ENCODE peak calls at places on chromosome 13, in four cellular contexts. G is suprapubic skin, D is A549, Z is H1. I is an unnamed sample. For H3K4me1, the result is how much of the 10 kb centered on the place peaks cover.

GRCh38 chr13:60099631-60100420 is 63.9 kb downstream of the DIAPH3 start:
- DNase-seq in G (no peak), Z (no peak), D (no peak), I (no peak)

GRCh38 chr13:35818577-35819165 is 312.5 kb downstream of the DCLK1 start:
- DNase-seq in Z (no peak), D (no peak), G (no peak), I (no peak)

GRCh38 chr13:95298971-95299627 is 2.2 kb downstream of the ABCC4 start:
- DNase-seq in D (no peak), Z (no peak), G (no peak), I (no peak)

GRCh38 chr13:84651288-84651687 is 769.0 kb upstream of the SLITRK1 start:
- DNase-seq in Z (no peak), G (no peak), D (no peak), I (no peak)

GRCh38 chr13:48920730-48921129 is 55.0 kb upstream of the FNDC3A start:
- DNase-seq in Z (no peak), G (no peak), D (no peak), I (no peak)

GRCh38 chr13:52984881-52985363 is 43.7 kb upstream of the OLFM4 start:
- DNase-seq in D (no peak), Z (no peak), G (no peak), I (no peak)

GRCh38 chr13:98810746-98811145 is 58.3 kb upstream of the SLC15A1 start:
- DNase-seq in G (no peak), D (no peak), Z (no peak), I (no peak)

GRCh38 chr13:96771501-96772367 is 222.5 kb downstream of the OXGR1 start:
- DNase-seq in Z (no peak), D (no peak), G (no peak), I (no peak)

GRCh38 chr13:109271991-109272454 is 514.4 kb downstream of the IRS2 start:
- DNase-seq in Z (no peak), G (no peak), D (no peak), I (no peak)

GRCh38 chr13:95137096-95137495 is 164.2 kb downstream of the ABCC4 start:
- DNase-seq in D (no peak), G (no peak), Z (no peak), I (no peak)

GRCh38 chr13:68190826-68191225 is 960.7 kb upstream of the PCDH9 start:
- DNase-seq in Z (no peak), G (no peak), D (no peak), I (no peak)

GRCh38 chr13:99642841-99643240 is 141.6 kb downstream of the TM9SF2 start:
- DNase-seq in D (no peak), Z (no peak), G (no peak), I (no peak)

GRCh38 chr13:28492527-28493367 is 2.2 kb downstream of the FLT1 start:
- DNase-seq in D (no peak), Z (no peak), G (no peak), I (no peak)

GRCh38 chr13:30235206-30235605 is 72.1 kb downstream of the KATNAL1 start:
- DNase-seq in G (no peak), D (no peak), Z (no peak), I (no peak)

GRCh38 chr13:36814465-36814864 is 4.6 kb upstream of the RFXAP start:
- DNase-seq in G (no peak), D (no peak), Z (no peak), I (no peak)

GRCh38 chr13:80134360-80134759 is 206.6 kb downstream of the SPRY2 start:
- DNase-seq in Z (no peak), D (no peak), G (no peak), I (no peak)

GRCh38 chr13:80137994-80138393 is 202.9 kb downstream of the SPRY2 start:
- DNase-seq in Z (no peak), G (no peak), D (no peak), I (no peak)

GRCh38 chr13:80133631-80134083 is 207.3 kb downstream of the SPRY2 start:
- DNase-seq in Z (no peak), D (no peak), G (no peak), I (no peak)

GRCh38 chr13:80131204-80131603 is 209.7 kb downstream of the SPRY2 start:
- DNase-seq in G (peak), Z (no peak), D (peak), I (peak)

GRCh38 chr13:80132741-80133601 is 208.0 kb downstream of the SPRY2 start:
- DNase-seq in G (no peak), D (peak), Z (no peak), I (peak)
- TF ChIP-seq EP300 in G (no peak), D (peak), Z (no peak), I (peak)

DNA sequence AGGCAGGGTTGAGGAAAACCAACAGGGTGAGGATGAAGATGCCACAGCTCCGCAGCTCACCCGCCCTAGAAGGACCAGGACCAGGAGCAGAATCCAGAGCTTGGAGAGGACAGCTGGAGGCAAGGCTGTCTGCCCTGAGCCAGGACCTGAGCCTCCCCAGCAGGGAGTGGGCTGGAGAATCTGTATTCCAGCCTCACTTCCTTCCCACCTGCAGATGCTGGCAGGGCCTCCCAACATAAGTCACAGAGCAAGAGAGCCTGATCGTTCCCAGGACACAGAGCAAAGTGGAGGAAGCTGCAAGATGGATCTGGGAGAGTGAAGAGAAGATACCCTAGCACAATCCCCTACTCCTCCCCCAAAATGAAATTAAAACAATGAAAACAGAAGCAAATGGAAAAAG is 61.7 kb upstream of the WASF3 start:
- DNase-seq in G (no peak), Z (no peak), D (no peak), I (no peak)
- H3K27ac ChIP-seq in G (no peak), Z (no peak), D (no peak), I (no peak)

GRCh38 chr13:114113961-114114360 is 18.5 kb downstream of the RASA3 start:
- DNase-seq in D (no peak), G (no peak), Z (no peak), I (peak)

GRCh38 chr13:114112826-114113322 is 19.5 kb downstream of the RASA3 start:
- DNase-seq in D (no peak), Z (no peak), G (no peak), I (peak)

GRCh38 chr13:114110091-114110829 is 22.2 kb downstream of the RASA3 start:
- DNase-seq in D (no peak), G (no peak), Z (no peak), I (no peak)

GRCh38 chr13:114111577-114111976 is 20.8 kb downstream of the RASA3 start:
- DNase-seq in D (no peak), G (no peak), Z (no peak), I (no peak)

DNA sequence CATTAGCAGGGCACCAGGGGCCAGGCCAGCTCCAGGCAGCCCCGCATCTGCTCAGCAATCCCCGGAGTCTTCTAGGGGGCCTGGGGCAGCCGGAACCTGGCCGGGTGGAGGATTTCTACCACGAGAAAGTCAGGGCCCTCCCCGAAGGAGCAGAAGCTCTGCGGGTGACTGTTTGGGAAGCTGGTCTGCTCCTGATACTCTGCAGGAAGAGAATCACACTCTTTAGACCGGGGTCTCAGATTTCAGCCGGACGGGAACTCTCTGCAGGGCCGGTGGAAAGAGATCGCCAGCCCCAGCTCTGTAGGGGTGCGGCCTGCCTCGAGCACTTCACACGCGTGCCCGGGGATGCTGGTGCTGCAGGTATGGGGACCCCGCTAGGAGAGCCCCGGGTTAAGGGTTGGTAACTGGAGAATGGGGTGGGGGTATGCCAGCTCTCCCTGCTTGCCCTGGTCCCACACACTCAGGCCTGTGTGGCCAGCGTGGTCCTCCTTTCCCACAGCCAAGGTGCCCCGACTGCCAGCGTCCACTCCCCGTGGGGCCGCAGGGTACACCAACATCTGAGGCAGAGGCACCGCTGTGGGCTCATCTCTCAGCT is 20.1 kb downstream of the RASA3 start:
- DNase-seq in Z (no peak), G (no peak), D (no peak), I (peak)
- H3K4me1 ChIP-seq in Z (under half), G (under half), D (under half), I (under half)

GRCh38 chr13:32257649-32258048 is 57.5 kb downstream of the ZAR1L start:
- DNase-seq in Z (no peak), G (no peak), D (no peak), I (no peak)

GRCh38 chr13:32261567-32261966 is 53.6 kb downstream of the ZAR1L start:
- DNase-seq in G (no peak), Z (no peak), D (no peak), I (peak)

GRCh38 chr13:32262165-32262564 is 53.0 kb downstream of the ZAR1L start:
- DNase-seq in G (no peak), D (no peak), Z (no peak), I (no peak)

GRCh38 chr13:32256243-32256642 is 58.9 kb downstream of the ZAR1L start:
- DNase-seq in Z (no peak), D (no peak), G (no peak), I (no peak)

GRCh38 chr13:32259116-32259515 is 56.0 kb downstream of the ZAR1L start:
- DNase-seq in G (no peak), Z (no peak), D (no peak), I (no peak)
- TF ChIP-seq EP300 in G (no peak), Z (no peak), D (no peak), I (no peak)

DNA sequence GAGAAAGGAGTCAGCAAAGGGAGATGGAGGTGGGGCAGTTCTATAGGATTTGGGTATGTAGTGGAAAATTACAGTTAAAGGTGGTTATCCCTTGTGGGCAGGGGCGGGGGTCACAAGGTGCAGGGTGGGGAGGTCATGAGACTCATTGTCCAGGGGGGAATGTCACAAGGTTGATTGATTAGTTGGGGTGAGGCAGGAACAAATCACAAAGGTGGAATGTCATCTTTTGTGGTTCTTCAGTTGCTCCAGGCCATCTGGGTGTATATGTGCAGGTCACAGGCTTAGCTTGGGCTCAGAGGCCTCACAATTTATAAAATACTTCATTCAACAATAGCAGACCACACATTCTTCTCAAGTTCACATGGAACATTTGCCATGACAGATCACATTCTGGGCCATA is 109.6 kb downstream of the ATP11A start:
- DNase-seq in G (no peak), Z (no peak), D (no peak), I (no peak)
- H3K27ac ChIP-seq in G (no peak), Z (no peak), D (no peak), I (no peak)

GRCh38 chr13:111204438-111205177 is 89.5 kb downstream of the ARHGEF7 start:
- DNase-seq in G (no peak), D (no peak), Z (no peak), I (peak)

GRCh38 chr13:111201304-111201940 is 86.3 kb downstream of the ARHGEF7 start:
- DNase-seq in Z (no peak), G (no peak), D (no peak), I (no peak)

GRCh38 chr13:111203742-111204386 is 88.8 kb downstream of the ARHGEF7 start:
- DNase-seq in Z (no peak), D (no peak), G (no peak), I (no peak)

GRCh38 chr13:111202745-111203144 is 87.6 kb downstream of the ARHGEF7 start:
- DNase-seq in Z (no peak), D (peak), G (no peak), I (no peak)

DNA sequence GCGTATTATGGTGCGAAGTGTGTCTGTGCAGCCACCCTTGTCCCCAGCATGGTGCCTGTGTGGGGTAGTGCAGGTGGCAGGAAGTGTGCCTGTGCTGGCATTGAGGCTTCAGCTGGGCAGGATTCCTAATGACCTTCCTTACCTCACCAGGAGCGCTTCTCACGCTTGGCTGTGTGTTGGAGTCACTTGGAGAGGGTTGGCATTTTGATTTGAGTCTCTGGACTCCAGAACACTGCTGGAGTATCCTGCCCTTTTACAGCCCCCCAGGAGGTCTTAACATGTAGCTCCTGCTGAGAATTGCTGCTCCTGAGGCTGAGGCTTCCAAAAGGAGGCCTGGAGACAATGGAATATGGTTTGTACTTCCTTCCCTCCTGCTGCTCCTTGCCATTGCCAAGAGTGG is 87.0 kb downstream of the ARHGEF7 start:
- DNase-seq in Z (no peak), D (no peak), G (no peak), I (no peak)
- H3K4me1 ChIP-seq in Z (under half), D (under half), G (under half), I (under half)

GRCh38 chr13:41674246-41674645 is 216.9 kb downstream of the RGCC start:
- DNase-seq in G (no peak), Z (no peak), D (no peak), I (no peak)
- TF ChIP-seq EP300 in G (no peak), Z (no peak), D (no peak), I (no peak)

DNA sequence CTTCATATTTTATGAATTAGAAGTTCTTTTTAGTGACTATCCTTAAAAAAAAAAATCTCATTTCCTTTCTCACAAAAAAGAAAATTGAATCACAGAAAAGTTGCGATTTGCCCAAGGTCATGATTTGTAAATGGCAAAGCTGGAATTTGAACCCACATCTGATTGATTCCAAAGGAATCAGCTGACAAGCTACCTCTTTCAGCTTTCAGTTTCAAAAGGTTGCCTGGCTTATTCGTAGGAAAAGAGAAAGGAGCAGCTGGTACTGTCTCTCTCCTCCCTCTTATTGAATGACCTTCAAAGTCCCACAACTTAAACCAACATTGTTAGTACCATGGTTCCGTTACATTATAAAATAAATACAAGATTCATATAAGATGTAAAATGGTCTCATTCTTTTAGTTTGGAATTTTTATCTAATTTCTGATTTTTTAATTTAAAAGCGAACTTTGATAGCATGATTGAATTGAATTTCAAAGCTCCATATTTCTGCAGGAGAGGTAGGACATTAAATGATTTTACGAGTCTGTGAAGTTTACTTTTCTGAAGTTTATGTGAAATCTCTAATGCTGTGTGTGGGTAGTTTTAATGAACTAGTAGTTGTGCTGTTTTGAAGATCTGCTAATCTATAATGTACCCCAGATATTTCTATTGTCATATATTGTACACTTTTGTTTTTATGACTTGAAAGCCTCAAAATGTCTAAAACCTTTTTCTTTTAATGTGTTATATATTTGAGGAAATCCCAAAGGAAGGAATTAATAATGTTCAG is 18.5 kb upstream of the KCTD4 start:
- DNase-seq in G (no peak), D (no peak), Z (no peak), I (no peak)
- H3K27ac ChIP-seq in G (peak), D (peak), Z (no peak), I (no peak)